ENCODE peak calls at places on chromosomes 5 and 9, in six cellular contexts. Z, F, W, E, T and I are unnamed samples.

GRCh38 chr9:22379272-22379671 is 67.4 kb upstream of the DMRTA1 start:
- DNase-seq in Z (no peak), F (no peak), W (no peak), E (no peak), T (no peak), I (no peak)

GRCh38 chr5:51382759-51383493 is at the start of gene ISL1:
- DNase-seq in Z (no peak), F (peak; percentile 29), W (no peak), E (no peak), T (no peak), I (no peak)

GRCh38 chr5:121313886-121314285 is 537.8 kb upstream of the FTMT start:
- DNase-seq in Z (no peak), F (no peak), W (no peak), E (no peak), T (no peak), I (no peak)

GRCh38 chr5:56050566-56051292 is 56.0 kb upstream of the IL6ST start:
- DNase-seq in Z (no peak), F (no peak), W (no peak), E (no peak), T (no peak), I (no peak)

GRCh38 chr5:156367602-156368001 is 40.6 kb downstream of the SGCD start:
- DNase-seq in Z (peak; percentile 2), F (no peak), W (no peak), E (no peak), T (peak; percentile 2), I (no peak)

GRCh38 chr5:38515648-38516047 is 40.8 kb downstream of the LIFR start:
- DNase-seq in Z (peak; percentile 17), F (no peak), W (no peak), E (no peak), T (no peak), I (peak; percentile 13)

GRCh38 chr5:171619196-171619595 is 166.4 kb upstream of the SMIM23 start:
- DNase-seq in Z (no peak), F (no peak), W (no peak), E (no peak), T (no peak), I (no peak)

GRCh38 chr5:168851902-168852321 is 272.7 kb upstream of the PANK3 start:
- DNase-seq in Z (no peak), F (no peak), W (no peak), E (no peak), T (peak; percentile 84), I (peak; percentile 49)

GRCh38 chr5:180330270-180330648 is 22.9 kb downstream of the GFPT2 start:
- DNase-seq in Z (no peak), F (no peak), W (no peak), E (no peak), T (no peak), I (no peak)

GRCh38 chr5:173862047-173862477 is 26.1 kb upstream of the CPEB4 start:
- DNase-seq in Z (no peak), F (no peak), W (no peak), E (no peak), T (no peak), I (no peak)

GRCh38 chr9:65400886-65401285 is 115.9 kb upstream of the FOXD4L5 start:
- DNase-seq in Z (no peak), F (no peak), W (no peak), E (no peak), T (no peak), I (no peak)

GRCh38 chr5:173963867-173964429 is 25.0 kb upstream of the C5orf47 start:
- DNase-seq in Z (no peak), F (peak; percentile 64), W (no peak), E (no peak), T (no peak), I (peak; percentile 67)

GRCh38 chr9:123339666-123340414 is 16.2 kb upstream of the CRB2 start:
- DNase-seq in Z (no peak), F (no peak), W (no peak), E (no peak), T (peak; percentile 52), I (no peak)

GRCh38 chr5:110062246-110062645 is 372.5 kb downstream of the MAN2A1 start:
- DNase-seq in Z (no peak), F (no peak), W (no peak), E (no peak), T (no peak), I (no peak)

GRCh38 chr5:76813982-76814562 is 4.8 kb upstream of the F2RL1 start:
- DNase-seq in Z (peak; percentile 43), F (no peak), W (no peak), E (no peak), T (no peak), I (peak; percentile 96)

GRCh38 chr5:76819851-76820280 is 1.0 kb downstream of the F2RL1 start:
- DNase-seq in Z (no peak), F (peak; percentile 6), W (no peak), E (peak; percentile 75), T (no peak), I (no peak)

GRCh38 chr5:76816110-76816831 is 2.6 kb upstream of the F2RL1 start:
- DNase-seq in Z (no peak), F (no peak), W (no peak), E (no peak), T (no peak), I (no peak)

GRCh38 chr5:76820491-76820890 is 1.7 kb downstream of the F2RL1 start:
- DNase-seq in Z (peak; percentile 26), F (no peak), W (no peak), E (no peak), T (no peak), I (no peak)

GRCh38 chr5:76818844-76819831 is at the start of gene F2RL1:
- DNase-seq in Z (peak; percentile 81), F (peak; percentile 85), W (no peak), E (peak; percentile 86), T (no peak), I (peak; percentile 84)
- TF ChIP-seq POLR2A in Z (no peak), F (peak; percentile 90), W (no peak), E (no peak), T (no peak), I (no peak)

GRCh38 chr5:79694652-79695051 is 5.0 kb downstream of the CMYA5 start:
- DNase-seq in Z (no peak), F (no peak), W (no peak), E (no peak), T (no peak), I (no peak)
- TF ChIP-seq POLR2A in Z (no peak), F (no peak), W (no peak), E (no peak), T (no peak), I (no peak)

GRCh38 chr5:135367554-135367953 is 31.5 kb downstream of the MACROH2A1 start:
- DNase-seq in Z (no peak), F (no peak), W (no peak), E (peak; percentile 38), T (no peak), I (no peak)
- TF ChIP-seq POLR2A in Z (no peak), F (no peak), W (no peak), E (no peak), T (no peak), I (no peak)

GRCh38 chr5:159100022-159100927 is 559 bp upstream of the EBF1 start:
- DNase-seq in Z (no peak), F (peak; percentile 51), W (peak; percentile 91), E (peak; percentile 95), T (peak; percentile 89), I (peak; percentile 84)
- TF ChIP-seq POLR2A in Z (no peak), F (peak; percentile 59), W (peak; percentile 81), E (peak; percentile 96), T (no peak), I (peak; percentile 69)

DNA sequence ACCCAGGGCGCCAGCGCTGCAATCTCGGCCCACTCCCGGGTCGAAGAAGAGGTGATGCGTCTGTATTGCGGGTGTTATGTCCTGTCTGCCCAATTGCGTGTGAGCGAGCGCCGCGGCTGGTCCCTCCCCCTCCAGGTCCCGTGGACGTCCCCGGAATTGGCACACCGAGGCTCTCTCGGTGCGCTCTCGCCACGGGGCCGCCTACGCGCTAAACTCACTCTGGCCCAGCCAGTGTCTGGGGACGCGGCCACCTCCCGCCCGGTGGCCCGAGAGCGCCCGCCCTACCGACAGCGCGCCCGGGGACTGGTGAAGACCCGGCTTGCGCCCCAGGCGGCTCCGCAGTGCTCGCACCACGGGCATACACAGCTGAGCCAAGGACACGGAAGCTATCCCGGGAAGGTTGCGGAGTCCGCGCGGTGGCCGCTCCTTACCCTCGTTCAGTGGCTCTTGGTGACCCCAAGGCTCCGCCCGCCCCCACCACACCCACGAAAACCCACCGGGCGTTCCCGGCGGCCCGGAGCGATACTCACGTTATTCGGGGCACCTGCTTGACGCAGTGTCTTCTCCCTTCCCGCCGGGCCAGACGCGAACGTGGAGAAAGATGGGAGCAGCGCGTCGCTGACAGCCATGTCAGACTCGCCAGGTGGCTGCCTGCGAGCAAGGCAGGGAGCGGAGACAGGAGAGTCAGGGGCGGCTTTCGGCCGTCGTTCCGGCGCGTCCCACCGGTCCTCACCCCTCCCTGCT is 997 bp downstream of the KLF4 start:
- DNase-seq in Z (no peak), F (peak; percentile 81), W (peak; percentile 76), E (peak; percentile 86), T (peak; percentile 49), I (no peak)
- TF ChIP-seq POLR2A in Z (no peak), F (peak; percentile 83), W (peak; percentile 83), E (no peak), T (no peak), I (no peak)